ENCODE peak calls at places on chromosomes 4 and X, in five cellular contexts. R is mucosa of descending colon, E is AG10803, T is psoas muscle, U is esophagus squamous epithelium. X is an unnamed sample.

GRCh38 chr4:125492957-125493356 is 178.2 kb downstream of the FAT4 start:
- DNase-seq in R (no peak), E (no peak), T (no peak), U (no peak), X (no peak)

GRCh38 chr4:3759236-3759635 is 6.9 kb upstream of the ADRA2C start:
- DNase-seq in R (no peak), E (peak; percentile 9), T (no peak), U (no peak), X (no peak)

GRCh38 chr4:61162116-61162515 is 38.0 kb upstream of the ADGRL3 start:
- DNase-seq in R (no peak), E (no peak), T (no peak), U (no peak), X (no peak)

GRCh38 chr4:139633661-139634060 is 32.0 kb upstream of the MGST2 start:
- DNase-seq in R (no peak), E (peak; percentile 29), T (no peak), U (no peak), X (no peak)

GRCh38 chr4:169823685-169824084 is 65.9 kb upstream of the HPF1 start:
- DNase-seq in R (no peak), E (peak; percentile 52), T (no peak), U (no peak), X (peak; percentile 24)

GRCh38 chr4:180664766-180665368 is 1578.3 kb upstream of the TENM3 start:
- DNase-seq in R (no peak), E (peak; percentile 84), T (no peak), U (no peak), X (peak; percentile 46)

GRCh38 chr4:4762909-4763814 is 96.3 kb upstream of the MSX1 start:
- DNase-seq in R (no peak), E (peak; percentile 69), T (no peak), U (no peak), X (no peak)

GRCh38 chr4:56575820-56576429 is 70.3 kb downstream of the ARL9 start:
- DNase-seq in R (no peak), E (peak; percentile 49), T (no peak), U (no peak), X (no peak)

GRCh38 chr4:151395873-151396272 is 13.1 kb upstream of the FHIP1A start:
- DNase-seq in R (no peak), E (no peak), T (no peak), U (no peak), X (no peak)

GRCh38 chrX:104668550-104668949 is 102.6 kb downstream of the IL1RAPL2 start:
- DNase-seq in R (no peak), E (no peak), T (no peak), U (no peak), X (no peak)

GRCh38 chrX:13599491-13599890 is 30.1 kb downstream of the EGFL6 start:
- DNase-seq in R (no peak), E (no peak), T (no peak), U (no peak), X (no peak)

DNA sequence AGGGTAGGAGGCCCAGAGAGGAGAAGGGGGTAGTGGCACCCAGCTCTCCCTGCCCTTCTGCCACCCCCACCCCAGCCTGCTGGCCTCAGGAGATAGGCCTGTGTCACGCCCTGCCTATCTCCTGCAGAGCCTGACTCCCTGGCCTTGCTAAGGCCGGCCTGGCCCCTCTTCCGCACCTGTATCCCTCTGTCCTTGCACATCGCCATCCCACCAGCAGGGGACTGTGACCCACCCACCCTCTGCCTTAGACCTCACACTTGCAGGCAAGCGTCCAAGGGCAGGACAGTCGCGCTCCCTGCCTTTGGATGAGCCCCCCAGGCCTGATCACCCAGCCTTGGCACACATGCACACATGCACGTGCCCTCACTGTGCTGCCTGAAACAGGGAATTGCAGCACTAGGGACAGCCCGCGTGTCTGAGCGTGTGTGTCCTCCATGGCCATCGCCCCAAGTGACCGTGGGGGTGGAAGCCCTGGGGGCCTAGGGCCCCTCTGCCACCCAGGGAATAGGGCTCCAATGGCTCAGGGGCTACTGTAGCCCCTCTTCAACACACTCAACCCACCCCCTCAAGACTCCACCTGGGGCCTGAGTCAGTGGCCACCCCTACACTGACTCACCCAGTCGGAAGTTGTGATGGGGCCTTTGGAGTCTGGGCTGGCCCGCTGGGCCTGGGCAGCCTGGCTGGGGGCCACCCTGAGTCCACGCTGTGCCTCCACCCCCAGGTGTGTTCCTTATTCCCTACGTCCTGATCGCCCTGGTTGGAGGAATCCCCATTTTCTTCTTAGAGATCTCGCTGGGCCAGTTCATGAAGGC is 2.1 kb downstream of the SLC6A8 start:
- DNase-seq in R (peak; percentile 45), E (no peak), T (peak; percentile 61), U (no peak), X (peak; percentile 43)
- TF ChIP-seq CTCF in R (no peak), E (no peak), T (no peak), U (no peak), X (no peak)

GRCh38 chr4:143555676-143556075 is 42.2 kb downstream of the SMARCA5 start:
- DNase-seq in R (no peak), E (no peak), T (no peak), U (no peak), X (no peak)

GRCh38 chr4:143558286-143558685 is 44.8 kb downstream of the SMARCA5 start:
- DNase-seq in R (no peak), E (no peak), T (no peak), U (no peak), X (no peak)

GRCh38 chr4:143554728-143555597 is 41.5 kb downstream of the SMARCA5 start:
- DNase-seq in R (no peak), E (no peak), T (no peak), U (no peak), X (no peak)

GRCh38 chr4:143559757-143560147 is 46.2 kb downstream of the SMARCA5 start:
- DNase-seq in R (peak; percentile 55), E (no peak), T (no peak), U (no peak), X (no peak)

GRCh38 chr4:143558823-143559756 is 45.6 kb downstream of the SMARCA5 start:
- DNase-seq in R (peak; percentile 89), E (peak; percentile 50), T (peak; percentile 82), U (no peak), X (peak; percentile 88)
- H3K4me3 ChIP-seq in R (peak overlapping the region; percentile 33), E (peak overlapping the region; percentile 72), T (peak overlapping the region; percentile 72), U (peak overlapping the region; percentile 55), X (peak overlapping the region; percentile 41)

DNA sequence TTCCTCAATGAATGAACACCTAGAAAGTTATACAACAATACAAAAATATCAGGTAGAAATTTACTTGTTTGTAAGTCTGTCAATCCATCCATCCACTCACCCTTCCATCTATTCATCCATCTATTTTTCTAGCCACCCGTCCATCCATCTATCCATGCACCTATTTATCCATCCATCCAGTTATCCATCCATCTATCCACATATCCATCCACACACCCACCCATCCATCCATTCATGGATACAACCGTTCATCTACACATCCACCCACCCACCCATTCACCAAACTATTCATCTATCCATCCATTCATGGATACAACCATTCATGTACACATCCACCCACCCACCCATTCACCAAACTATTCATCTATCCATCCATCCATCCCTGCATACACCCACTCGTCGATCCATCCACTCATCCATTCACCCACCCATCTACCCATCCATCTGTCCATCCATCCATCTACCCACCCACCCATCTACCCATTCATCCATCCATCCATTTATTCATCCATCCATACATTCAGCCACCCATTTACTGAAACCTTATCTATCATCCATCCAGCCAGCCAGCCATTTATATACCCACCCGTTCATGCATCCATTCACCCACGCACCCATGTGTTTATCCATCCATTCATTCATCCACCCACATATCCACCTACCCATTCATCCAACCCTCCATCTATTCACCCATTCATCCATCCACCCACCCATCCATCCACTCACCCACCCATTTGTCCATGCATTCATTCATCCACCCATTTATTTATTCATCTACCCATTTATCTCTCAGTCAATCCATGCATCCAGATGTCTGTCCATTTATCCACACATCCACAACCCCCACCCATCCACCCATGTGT is 10.4 kb upstream of the CD99 start:
- DNase-seq in R (no peak), E (no peak), T (no peak), U (no peak), X (no peak)
- TF ChIP-seq CTCF in R (no peak), E (no peak), T (no peak), U (no peak), X (no peak)

GRCh38 chrX:71302461-71303213 is 1.1 kb downstream of the ITGB1BP2 start:
- DNase-seq in R (no peak), E (no peak), T (no peak), U (no peak), X (no peak)
- H3K4me3 ChIP-seq in R (no peak overlapping the region), E (no peak overlapping the region), T (peak overlapping the region; percentile 58), U (no peak overlapping the region), X (no peak overlapping the region)

DNA sequence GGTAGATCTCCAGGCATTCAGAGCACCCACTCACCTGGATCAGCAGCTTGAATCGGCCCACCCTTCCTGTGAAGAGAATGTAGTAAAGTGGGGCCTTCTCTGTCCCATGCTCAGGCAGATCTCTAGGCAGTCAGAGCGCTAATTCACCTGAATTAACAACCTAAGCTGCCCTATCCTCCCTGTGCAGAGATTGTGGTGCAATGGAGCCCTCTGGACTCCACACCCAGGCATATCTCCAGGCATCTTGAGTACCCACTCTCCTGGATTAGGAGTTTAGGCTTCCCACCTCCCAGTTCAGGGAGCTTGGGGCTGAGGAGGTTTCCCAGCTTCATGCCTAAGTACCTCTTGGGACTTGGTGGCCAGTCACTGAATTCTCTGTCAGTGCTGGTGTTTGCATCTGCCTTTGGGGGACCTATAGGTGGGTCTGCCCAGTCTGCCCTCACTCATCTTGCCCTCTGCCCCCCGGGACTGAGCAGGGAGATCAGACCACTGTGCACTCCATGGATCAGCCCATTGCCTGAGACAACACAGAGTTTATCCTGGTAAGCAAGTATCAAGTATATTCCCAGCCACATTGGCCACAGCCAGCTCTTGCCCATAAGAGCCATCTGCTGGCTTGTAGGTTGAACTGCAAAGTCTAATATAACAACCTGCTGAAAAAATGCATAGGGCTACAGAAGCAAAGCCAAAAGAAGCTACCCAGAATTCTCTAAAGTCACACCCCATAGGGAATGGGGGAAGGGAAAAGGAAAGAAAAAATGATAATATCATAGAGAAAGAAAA is 372.9 kb downstream of the KLHL13 start:
- DNase-seq in R (no peak), E (no peak), T (no peak), U (no peak), X (no peak)
- TF ChIP-seq CTCF in R (peak; percentile 13), E (no peak), T (no peak), U (no peak), X (no peak)

GRCh38 chrX:100435726-100436125 is 25.7 kb upstream of the PCDH19 start:
- DNase-seq in R (no peak), E (no peak), T (no peak), U (no peak), X (no peak)
- H3K4me3 ChIP-seq in R (no peak overlapping the region), E (no peak overlapping the region), T (no peak overlapping the region), U (no peak overlapping the region), X (no peak overlapping the region)